ENCODE peak calls at places on chromosomes 16 and 17, in nine cellular contexts. C, Z, L, D, W, X, Q, T and O are unnamed samples.

GRCh38 chr16:65845466-65846209 is 520.9 kb upstream of the CDH5 start:
- DNase-seq in C (no peak), Z (no peak), L (no peak), D (peak; percentile 37), W (no peak), X (no peak), Q (no peak), T (no peak), O (peak; percentile 17)

GRCh38 chr16:11180489-11180888 is 75.5 kb downstream of the SOCS1 start:
- DNase-seq in C (no peak), Z (no peak), L (no peak), D (no peak), W (no peak), X (no peak), Q (peak; percentile 26), T (no peak), O (no peak)

GRCh38 chr17:1916963-1917715 is 87.3 kb downstream of the RPA1 start:
- DNase-seq in C (no peak), Z (no peak), L (no peak), D (no peak), W (no peak), X (no peak), Q (no peak), T (no peak), O (no peak)

GRCh38 chr16:11224894-11225676 is 30.9 kb downstream of the SOCS1 start:
- DNase-seq in C (no peak), Z (no peak), L (peak; percentile 33), D (no peak), W (no peak), X (no peak), Q (peak; percentile 65), T (peak; percentile 27), O (no peak)

GRCh38 chr16:878071-878784 is 77.7 kb upstream of the GNG13 start:
- DNase-seq in C (no peak), Z (peak; percentile 8), L (no peak), D (no peak), W (no peak), X (peak; percentile 63), Q (no peak), T (no peak), O (no peak)

GRCh38 chr16:15899538-15900100 is 11.2 kb upstream of the CEP20 start:
- DNase-seq in C (peak; percentile 96), Z (no peak), L (peak; percentile 45), D (peak; percentile 90), W (peak; percentile 95), X (no peak), Q (peak; percentile 31), T (no peak), O (peak; percentile 54)

GRCh38 chr17:48055531-48056245 is 7.5 kb downstream of the NFE2L1 start:
- DNase-seq in C (no peak), Z (peak; percentile 38), L (no peak), D (peak; percentile 96), W (peak; percentile 55), X (peak; percentile 33), Q (no peak), T (no peak), O (peak; percentile 90)

GRCh38 chr17:82365586-82366295 is 5.8 kb upstream of the UTS2R start:
- DNase-seq in C (no peak), Z (no peak), L (no peak), D (no peak), W (no peak), X (no peak), Q (no peak), T (no peak), O (no peak)

GRCh38 chr16:75446416-75446815 is 13.1 kb upstream of the CFDP1 start:
- DNase-seq in C (no peak), Z (no peak), L (no peak), D (no peak), W (no peak), X (no peak), Q (no peak), T (no peak), O (no peak)

GRCh38 chr17:77473615-77474226 is 333.0 kb downstream of the SEC14L1 start:
- DNase-seq in C (no peak), Z (no peak), L (no peak), D (no peak), W (no peak), X (no peak), Q (no peak), T (no peak), O (no peak)

GRCh38 chr17:49969134-49969759 is at the start of gene DLX4:
- DNase-seq in C (no peak), Z (no peak), L (no peak), D (no peak), W (no peak), X (peak; percentile 57), Q (no peak), T (no peak), O (no peak)
- H3K4me3 ChIP-seq in C (peak within 1 kb of the TSS; percentile 16), Z (peak within 1 kb of the TSS; percentile 80), L (peak within 1 kb of the TSS; percentile 50), D (peak within 1 kb of the TSS; percentile 44), W (peak within 1 kb of the TSS; percentile 40), X (peak within 1 kb of the TSS; percentile 57), Q (no peak within 1 kb of the TSS), T (peak within 1 kb of the TSS; percentile 52), O (peak within 1 kb of the TSS; percentile 42)

GRCh38 chr17:74019860-74020259 is 183.6 kb upstream of the RPL38 start:
- DNase-seq in C (no peak), Z (no peak), L (no peak), D (no peak), W (no peak), X (no peak), Q (no peak), T (no peak), O (no peak)
- TF ChIP-seq CTCF in C (no peak), Z (no peak), L (no peak), D (no peak), W (no peak), X (no peak), Q (no peak), T (no peak), O (no peak)

DNA sequence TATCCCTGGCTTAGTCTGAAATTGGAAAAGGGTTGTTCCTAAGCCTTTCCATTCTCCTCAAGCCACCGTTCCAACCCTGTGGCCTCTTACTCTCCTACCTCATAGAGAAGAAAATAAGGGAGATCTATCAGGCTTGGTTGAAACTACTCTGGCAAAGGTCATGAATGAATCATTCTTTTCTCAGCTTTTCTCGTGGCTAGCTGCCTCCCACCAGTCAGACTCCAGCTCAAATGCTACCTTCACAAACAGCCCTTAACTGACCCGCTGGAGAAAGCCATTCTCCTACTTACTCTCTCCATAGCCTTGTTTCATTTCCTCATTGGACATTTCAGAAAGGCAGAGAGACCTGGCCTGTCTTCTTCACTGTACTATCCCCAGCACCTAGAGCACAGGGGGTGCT is 8.9 kb downstream of the MYH10 start:
- DNase-seq in C (no peak), Z (no peak), L (no peak), D (peak; percentile 63), W (no peak), X (no peak), Q (no peak), T (no peak), O (peak; percentile 55)
- H3K4me3 ChIP-seq in C (no peak overlapping the region), Z (no peak overlapping the region), L (no peak overlapping the region), D (peak overlapping the region; percentile 23), W (no peak overlapping the region), X (no peak overlapping the region), Q (no peak overlapping the region), T (peak overlapping the region; percentile 90), O (no peak overlapping the region)

GRCh38 chr17:37432671-37433070 is 26.0 kb downstream of the TADA2A start:
- DNase-seq in C (no peak), Z (no peak), L (no peak), D (no peak), W (no peak), X (no peak), Q (no peak), T (no peak), O (no peak)

GRCh38 chr17:37440424-37440823 is 33.7 kb downstream of the TADA2A start:
- DNase-seq in C (no peak), Z (no peak), L (no peak), D (no peak), W (no peak), X (no peak), Q (no peak), T (no peak), O (no peak)

GRCh38 chr17:37438141-37438540 is 31.5 kb downstream of the TADA2A start:
- DNase-seq in C (no peak), Z (no peak), L (no peak), D (no peak), W (no peak), X (no peak), Q (no peak), T (no peak), O (no peak)
- TF ChIP-seq CTCF in C (peak; percentile 13), Z (peak; percentile 36), L (no peak), D (no peak), W (peak; percentile 6), X (peak; percentile 48), Q (no peak), T (no peak), O (peak; percentile 18)

GRCh38 chr16:88702364-88703210 is 3.6 kb downstream of the RNF166 start:
- DNase-seq in C (no peak), Z (no peak), L (no peak), D (no peak), W (no peak), X (no peak), Q (no peak), T (no peak), O (no peak)

GRCh38 chr16:88700636-88701482 is 5.3 kb downstream of the RNF166 start:
- DNase-seq in C (peak; percentile 37), Z (no peak), L (peak; percentile 84), D (peak; percentile 61), W (peak; percentile 56), X (no peak), Q (peak; percentile 88), T (peak; percentile 92), O (peak; percentile 92)

GRCh38 chr16:88703486-88704309 is 2.5 kb downstream of the RNF166 start:
- DNase-seq in C (no peak), Z (no peak), L (no peak), D (no peak), W (no peak), X (no peak), Q (peak; percentile 56), T (no peak), O (no peak)

GRCh38 chr16:88700322-88700635 is 5.9 kb downstream of the RNF166 start:
- DNase-seq in C (no peak), Z (no peak), L (no peak), D (no peak), W (no peak), X (no peak), Q (no peak), T (no peak), O (no peak)

DNA sequence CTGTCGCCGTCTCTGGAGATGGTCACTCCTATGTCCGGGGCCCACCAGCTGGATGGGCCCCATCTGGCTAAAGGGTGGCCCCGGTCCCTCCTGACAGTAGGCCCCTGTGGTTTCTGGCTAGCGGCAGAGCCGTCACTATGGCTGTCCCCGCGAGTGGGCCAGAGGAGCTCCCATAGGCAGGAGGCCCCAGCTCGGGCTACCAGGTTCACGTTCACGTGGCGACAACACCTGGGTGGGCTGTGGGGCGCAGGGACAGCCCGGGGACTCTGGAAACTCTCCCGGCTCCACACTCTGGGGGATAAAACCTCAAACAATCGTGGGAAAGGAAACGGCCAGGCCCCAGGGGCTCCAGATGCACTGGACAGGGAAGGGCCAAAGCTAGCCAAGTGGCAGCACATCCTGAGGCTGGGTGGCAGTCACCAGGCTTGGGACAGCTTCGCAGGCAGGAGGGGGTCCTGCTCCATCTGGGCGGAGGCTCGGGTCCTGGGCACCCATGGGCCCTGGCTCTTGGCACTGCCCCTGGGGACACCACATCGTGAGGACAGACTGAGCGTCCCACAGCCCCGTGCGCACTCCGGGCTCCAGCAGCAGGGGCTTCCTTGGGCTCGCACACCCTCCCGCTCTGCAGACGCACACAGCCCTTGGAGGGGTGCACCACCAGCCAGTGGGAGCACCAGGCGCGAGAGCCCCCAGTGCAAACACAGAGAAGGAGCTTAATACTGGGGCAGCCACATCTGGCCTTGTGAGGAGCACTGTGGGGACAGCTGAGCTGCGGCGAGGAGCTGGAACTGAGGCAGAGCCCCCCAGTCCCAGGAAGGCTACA is 4.5 kb downstream of the RNF166 start:
- DNase-seq in C (no peak), Z (no peak), L (no peak), D (no peak), W (no peak), X (no peak), Q (no peak), T (no peak), O (no peak)
- H3K4me3 ChIP-seq in C (no peak overlapping the region), Z (no peak overlapping the region), L (peak overlapping the region; percentile 13), D (no peak overlapping the region), W (no peak overlapping the region), X (no peak overlapping the region), Q (no peak overlapping the region), T (peak overlapping the region; percentile 21), O (no peak overlapping the region)